ENCODE peak calls at places on chromosome 17, in eight cellular contexts. One of them, this sample, is unnamed.

GRCh38 chr17:4073983-4074830 is 68.6 kb downstream of the ZZEF1 start:
- DNase-seq in mucosa of gallbladder: peak
- DNase-seq in T-cell: no peak
- DNase-seq in posterior cingulate gyrus: no peak
- DNase-seq in epithelial cell of prostate: no peak
- DNase-seq in BJ: no peak
- DNase-seq in activated T-helper 9 cell treated with anti-CD3 and anti-CD28 coated beads, Interleukin-2, amount 50 U/mL, for 16 hours: no peak
- DNase-seq in NAMALWA: peak
- DNase-seq in this sample: no peak

GRCh38 chr17:55421179-55421934 is at the start of gene MMD:
- DNase-seq in NAMALWA: no peak
- DNase-seq in BJ: no peak
- DNase-seq in mucosa of gallbladder: no peak
- DNase-seq in posterior cingulate gyrus: no peak
- DNase-seq in epithelial cell of prostate: no peak
- DNase-seq in T-cell: no peak
- DNase-seq in activated T-helper 9 cell treated with anti-CD3 and anti-CD28 coated beads, Interleukin-2, amount 50 U/mL, for 16 hours: no peak
- DNase-seq in this sample: no peak

GRCh38 chr17:74755533-74755932 is 7.1 kb downstream of the NHERF1 start:
- DNase-seq in T-cell: no peak
- DNase-seq in posterior cingulate gyrus: no peak
- DNase-seq in BJ: no peak
- DNase-seq in activated T-helper 9 cell treated with anti-CD3 and anti-CD28 coated beads, Interleukin-2, amount 50 U/mL, for 16 hours: no peak
- DNase-seq in NAMALWA: no peak
- DNase-seq in epithelial cell of prostate: no peak
- DNase-seq in mucosa of gallbladder: no peak
- DNase-seq in this sample: no peak

GRCh38 chr17:65547253-65547670 is 14.2 kb downstream of the AXIN2 start:
- DNase-seq in BJ: no peak
- DNase-seq in mucosa of gallbladder: peak
- DNase-seq in posterior cingulate gyrus: no peak
- DNase-seq in activated T-helper 9 cell treated with anti-CD3 and anti-CD28 coated beads, Interleukin-2, amount 50 U/mL, for 16 hours: no peak
- DNase-seq in T-cell: no peak
- DNase-seq in NAMALWA: no peak
- DNase-seq in epithelial cell of prostate: no peak
- DNase-seq in this sample: no peak

GRCh38 chr17:7213895-7214299 is 5.7 kb downstream of the DLG4 start:
- DNase-seq in activated T-helper 9 cell treated with anti-CD3 and anti-CD28 coated beads, Interleukin-2, amount 50 U/mL, for 16 hours: peak
- DNase-seq in epithelial cell of prostate: no peak
- DNase-seq in BJ: no peak
- DNase-seq in posterior cingulate gyrus: peak
- DNase-seq in mucosa of gallbladder: no peak
- DNase-seq in NAMALWA: peak
- DNase-seq in T-cell: peak
- DNase-seq in this sample: no peak

GRCh38 chr17:76659928-76660614 is 16.5 kb upstream of the ST6GALNAC1 start:
- DNase-seq in NAMALWA: no peak
- DNase-seq in activated T-helper 9 cell treated with anti-CD3 and anti-CD28 coated beads, Interleukin-2, amount 50 U/mL, for 16 hours: no peak
- DNase-seq in mucosa of gallbladder: no peak
- DNase-seq in epithelial cell of prostate: no peak
- DNase-seq in BJ: no peak
- DNase-seq in posterior cingulate gyrus: no peak
- DNase-seq in T-cell: no peak
- DNase-seq in this sample: no peak

GRCh38 chr17:38353084-38353604 is 1.5 kb downstream of the SOCS7 start:
- DNase-seq in BJ: no peak
- DNase-seq in activated T-helper 9 cell treated with anti-CD3 and anti-CD28 coated beads, Interleukin-2, amount 50 U/mL, for 16 hours: no peak
- DNase-seq in epithelial cell of prostate: no peak
- DNase-seq in posterior cingulate gyrus: no peak
- DNase-seq in NAMALWA: no peak
- DNase-seq in T-cell: no peak
- DNase-seq in mucosa of gallbladder: no peak
- DNase-seq in this sample: no peak

GRCh38 chr17:82520041-82520910 is 744 bp downstream of the FOXK2 start:
- DNase-seq in NAMALWA: peak
- DNase-seq in epithelial cell of prostate: no peak
- DNase-seq in mucosa of gallbladder: no peak
- DNase-seq in T-cell: peak
- DNase-seq in posterior cingulate gyrus: no peak
- DNase-seq in activated T-helper 9 cell treated with anti-CD3 and anti-CD28 coated beads, Interleukin-2, amount 50 U/mL, for 16 hours: peak
- DNase-seq in BJ: no peak
- DNase-seq in this sample: no peak

GRCh38 chr17:61196302-61196704 is 203.3 kb upstream of the TBX2 start:
- DNase-seq in BJ: no peak
- DNase-seq in epithelial cell of prostate: no peak
- DNase-seq in activated T-helper 9 cell treated with anti-CD3 and anti-CD28 coated beads, Interleukin-2, amount 50 U/mL, for 16 hours: no peak
- DNase-seq in T-cell: no peak
- DNase-seq in NAMALWA: no peak
- DNase-seq in mucosa of gallbladder: no peak
- DNase-seq in posterior cingulate gyrus: no peak
- DNase-seq in this sample: no peak

GRCh38 chr17:48262982-48263586 is 155.5 kb downstream of the SNX11 start:
- DNase-seq in mucosa of gallbladder: no peak
- DNase-seq in activated T-helper 9 cell treated with anti-CD3 and anti-CD28 coated beads, Interleukin-2, amount 50 U/mL, for 16 hours: no peak
- DNase-seq in BJ: no peak
- DNase-seq in NAMALWA: peak
- DNase-seq in T-cell: no peak
- DNase-seq in epithelial cell of prostate: no peak
- DNase-seq in posterior cingulate gyrus: no peak
- DNase-seq in this sample: no peak

GRCh38 chr17:81898029-81898866 is 3.8 kb upstream of the NPB start:
- DNase-seq in mucosa of gallbladder: no peak
- DNase-seq in T-cell: no peak
- DNase-seq in BJ: peak
- DNase-seq in posterior cingulate gyrus: no peak
- DNase-seq in epithelial cell of prostate: peak
- DNase-seq in NAMALWA: no peak
- DNase-seq in activated T-helper 9 cell treated with anti-CD3 and anti-CD28 coated beads, Interleukin-2, amount 50 U/mL, for 16 hours: no peak
- DNase-seq in this sample: peak

GRCh38 chr17:12693640-12694039 is 27.9 kb downstream of the MYOCD start:
- DNase-seq in BJ: no peak
- DNase-seq in NAMALWA: no peak
- DNase-seq in epithelial cell of prostate: no peak
- DNase-seq in T-cell: no peak
- DNase-seq in activated T-helper 9 cell treated with anti-CD3 and anti-CD28 coated beads, Interleukin-2, amount 50 U/mL, for 16 hours: no peak
- DNase-seq in mucosa of gallbladder: no peak
- DNase-seq in posterior cingulate gyrus: no peak
- DNase-seq in this sample: no peak

GRCh38 chr17:49388692-49389513 is 25.8 kb downstream of the PHB1 start:
- DNase-seq in posterior cingulate gyrus: no peak
- DNase-seq in epithelial cell of prostate: no peak
- DNase-seq in mucosa of gallbladder: no peak
- DNase-seq in activated T-helper 9 cell treated with anti-CD3 and anti-CD28 coated beads, Interleukin-2, amount 50 U/mL, for 16 hours: no peak
- DNase-seq in BJ: no peak
- DNase-seq in NAMALWA: no peak
- DNase-seq in T-cell: no peak
- DNase-seq in this sample: no peak

GRCh38 chr17:62761884-62762283 is 46.2 kb downstream of the MARCHF10 start:
- DNase-seq in BJ: no peak
- DNase-seq in posterior cingulate gyrus: no peak
- DNase-seq in T-cell: no peak
- DNase-seq in NAMALWA: no peak
- DNase-seq in epithelial cell of prostate: peak
- DNase-seq in mucosa of gallbladder: no peak
- DNase-seq in activated T-helper 9 cell treated with anti-CD3 and anti-CD28 coated beads, Interleukin-2, amount 50 U/mL, for 16 hours: no peak
- DNase-seq in this sample: no peak

GRCh38 chr17:7559307-7560171 is 989 bp downstream of the TNFSF13 start:
- DNase-seq in NAMALWA: no peak
- DNase-seq in epithelial cell of prostate: no peak
- DNase-seq in BJ: no peak
- DNase-seq in posterior cingulate gyrus: no peak
- DNase-seq in activated T-helper 9 cell treated with anti-CD3 and anti-CD28 coated beads, Interleukin-2, amount 50 U/mL, for 16 hours: no peak
- DNase-seq in T-cell: no peak
- DNase-seq in mucosa of gallbladder: no peak
- DNase-seq in this sample: no peak

GRCh38 chr17:46974086-46974485 is 5.0 kb downstream of the RPRML start:
- DNase-seq in T-cell: no peak
- DNase-seq in activated T-helper 9 cell treated with anti-CD3 and anti-CD28 coated beads, Interleukin-2, amount 50 U/mL, for 16 hours: no peak
- DNase-seq in mucosa of gallbladder: no peak
- DNase-seq in posterior cingulate gyrus: no peak
- DNase-seq in BJ: no peak
- DNase-seq in epithelial cell of prostate: no peak
- DNase-seq in NAMALWA: no peak
- DNase-seq in this sample: no peak

GRCh38 chr17:6574689-6575595 is 18.6 kb upstream of the PITPNM3 start:
- DNase-seq in NAMALWA: no peak
- DNase-seq in posterior cingulate gyrus: no peak
- DNase-seq in BJ: no peak
- DNase-seq in T-cell: no peak
- DNase-seq in epithelial cell of prostate: no peak
- DNase-seq in activated T-helper 9 cell treated with anti-CD3 and anti-CD28 coated beads, Interleukin-2, amount 50 U/mL, for 16 hours: no peak
- DNase-seq in mucosa of gallbladder: peak
- DNase-seq in this sample: peak

GRCh38 chr17:43465049-43465448 is 18.7 kb upstream of the DHX8 start:
- DNase-seq in mucosa of gallbladder: no peak
- DNase-seq in T-cell: no peak
- DNase-seq in posterior cingulate gyrus: no peak
- DNase-seq in epithelial cell of prostate: no peak
- DNase-seq in activated T-helper 9 cell treated with anti-CD3 and anti-CD28 coated beads, Interleukin-2, amount 50 U/mL, for 16 hours: no peak
- DNase-seq in BJ: no peak
- DNase-seq in NAMALWA: no peak
- DNase-seq in this sample: no peak

GRCh38 chr17:28839221-28839620 is 3.4 kb downstream of the FAM222B start:
- DNase-seq in epithelial cell of prostate: no peak
- DNase-seq in activated T-helper 9 cell treated with anti-CD3 and anti-CD28 coated beads, Interleukin-2, amount 50 U/mL, for 16 hours: no peak
- DNase-seq in posterior cingulate gyrus: no peak
- DNase-seq in BJ: no peak
- DNase-seq in T-cell: no peak
- DNase-seq in NAMALWA: no peak
- DNase-seq in mucosa of gallbladder: no peak
- DNase-seq in this sample: no peak

GRCh38 chr17:60395508-60396065 is 3.7 kb upstream of the USP32 start:
- DNase-seq in mucosa of gallbladder: no peak
- DNase-seq in BJ: no peak
- DNase-seq in epithelial cell of prostate: no peak
- DNase-seq in posterior cingulate gyrus: no peak
- DNase-seq in NAMALWA: no peak
- DNase-seq in activated T-helper 9 cell treated with anti-CD3 and anti-CD28 coated beads, Interleukin-2, amount 50 U/mL, for 16 hours: no peak
- DNase-seq in T-cell: no peak
- DNase-seq in this sample: no peak

GRCh38 chr17:915416-916201 is 64.0 kb downstream of the NXN start:
- DNase-seq in epithelial cell of prostate: no peak
- DNase-seq in T-cell: no peak
- DNase-seq in posterior cingulate gyrus: no peak
- DNase-seq in activated T-helper 9 cell treated with anti-CD3 and anti-CD28 coated beads, Interleukin-2, amount 50 U/mL, for 16 hours: no peak
- DNase-seq in BJ: no peak
- DNase-seq in NAMALWA: no peak
- DNase-seq in mucosa of gallbladder: no peak
- DNase-seq in this sample: no peak

GRCh38 chr17:10633738-10634379 is 23.2 kb downstream of the MYH3 start:
- DNase-seq in posterior cingulate gyrus: no peak
- DNase-seq in BJ: no peak
- DNase-seq in T-cell: no peak
- DNase-seq in epithelial cell of prostate: no peak
- DNase-seq in activated T-helper 9 cell treated with anti-CD3 and anti-CD28 coated beads, Interleukin-2, amount 50 U/mL, for 16 hours: no peak
- DNase-seq in mucosa of gallbladder: no peak
- DNase-seq in NAMALWA: peak
- DNase-seq in this sample: no peak

GRCh38 chr17:28726912-28727726 is 1.1 kb upstream of the TLCD1 start:
- DNase-seq in BJ: peak
- DNase-seq in T-cell: peak
- DNase-seq in posterior cingulate gyrus: peak
- DNase-seq in activated T-helper 9 cell treated with anti-CD3 and anti-CD28 coated beads, Interleukin-2, amount 50 U/mL, for 16 hours: peak
- DNase-seq in epithelial cell of prostate: peak
- DNase-seq in mucosa of gallbladder: peak
- DNase-seq in NAMALWA: peak
- DNase-seq in this sample: no peak